ENCODE peak calls at places on chromosomes 7 and 10, in four cellular contexts. D is IMR-90, S is H9, Y is trophoblast cell. R is an unnamed sample.

GRCh38 chr10:69728335-69728861 is 73.3 kb upstream of the COL13A1 start:
- DNase-seq in D (peak), S (peak), Y (no peak), R (no peak)

GRCh38 chr10:80455461-80456345 is 1.6 kb downstream of the TSPAN14 start:
- DNase-seq in D (no peak), S (no peak), Y (no peak), R (no peak)

GRCh38 chr7:17502209-17502810 is 203.9 kb downstream of the AHR start:
- DNase-seq in D (no peak), S (no peak), Y (no peak), R (no peak)

GRCh38 chr10:103714232-103714891 is 141.0 kb downstream of the SH3PXD2A start:
- DNase-seq in D (no peak), S (no peak), Y (no peak), R (no peak)

GRCh38 chr10:3468919-3469638 is 296.5 kb upstream of the PITRM1 start:
- DNase-seq in D (peak), S (no peak), Y (peak), R (no peak)

GRCh38 chr10:112650588-112651030 is 203.6 kb downstream of the VTI1A start:
- DNase-seq in D (peak), S (no peak), Y (no peak), R (no peak)

GRCh38 chr10:49379596-49380410 is 16.1 kb downstream of the DRGX start:
- DNase-seq in D (no peak), S (peak), Y (no peak), R (no peak)

GRCh38 chr7:152050547-152050971 is 25.1 kb downstream of the GALNT11 start:
- DNase-seq in D (peak), S (no peak), Y (no peak), R (no peak)

GRCh38 chr7:105782391-105783063 is 93.9 kb downstream of the ATXN7L1 start:
- DNase-seq in D (peak), S (no peak), Y (no peak), R (no peak)

DNA sequence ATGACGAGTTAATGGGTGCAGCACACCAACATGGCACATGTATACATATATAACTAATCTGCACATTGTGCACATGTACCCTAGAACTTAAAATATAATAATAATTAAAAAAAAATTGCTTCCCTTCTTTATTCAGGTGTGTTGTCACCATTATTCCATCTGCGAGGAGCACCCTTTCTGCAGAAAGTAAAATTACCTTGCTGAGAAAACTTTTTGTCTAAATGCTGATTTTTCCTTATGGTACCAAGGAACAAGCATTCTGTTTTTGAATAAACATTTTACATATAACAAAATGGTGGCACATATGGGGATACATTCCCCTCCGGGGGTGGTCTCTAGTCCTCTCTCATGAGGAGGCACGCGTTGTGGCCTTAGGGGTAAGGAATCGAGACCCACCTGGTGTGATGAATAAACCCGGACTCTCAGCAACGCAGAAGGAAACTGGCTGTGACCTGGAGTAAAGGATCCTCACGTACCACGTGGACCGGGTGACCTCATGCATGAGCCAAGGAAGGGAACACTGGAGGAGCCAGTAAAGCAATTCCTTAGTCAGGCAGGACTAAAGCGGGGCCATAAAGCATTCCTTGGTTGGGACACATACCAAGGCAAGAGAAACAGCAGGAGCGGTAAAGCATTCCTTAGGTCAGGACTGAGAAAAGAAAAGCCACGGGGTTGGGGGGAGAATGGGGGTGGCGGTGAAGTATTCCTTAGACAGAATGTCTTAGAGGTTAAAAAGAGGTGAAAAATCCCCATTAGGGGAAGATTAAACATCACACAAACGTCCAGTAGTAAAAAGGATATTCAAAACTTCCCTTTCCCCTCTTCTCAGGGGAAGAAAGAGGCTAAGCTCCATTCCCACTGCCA is 20.8 kb upstream of the OPTN start:
- DNase-seq in D (no peak), S (peak), Y (no peak), R (no peak)
- H3K14ac ChIP-seq in D (no peak), S (no peak), Y (no peak), R (no peak)

GRCh38 chr10:22630229-22631174 is 83.9 kb downstream of the PIP4K2A start:
- DNase-seq in D (peak), S (no peak), Y (no peak), R (no peak)
- H2AFZ ChIP-seq in D (no peak), S (no peak), Y (no peak), R (no peak)

GRCh38 chr10:78802406-78802805 is 266.4 kb upstream of the ZMIZ1 start:
- DNase-seq in D (no peak), S (no peak), Y (no peak), R (no peak)

GRCh38 chr10:78804356-78805032 is 264.3 kb upstream of the ZMIZ1 start:
- DNase-seq in D (no peak), S (no peak), Y (no peak), R (no peak)

GRCh38 chr10:78803710-78804109 is 265.1 kb upstream of the ZMIZ1 start:
- DNase-seq in D (no peak), S (no peak), Y (no peak), R (no peak)

GRCh38 chr10:78800535-78801320 is 268.0 kb upstream of the ZMIZ1 start:
- DNase-seq in D (no peak), S (no peak), Y (no peak), R (no peak)

GRCh38 chr10:78802866-78803265 is 265.9 kb upstream of the ZMIZ1 start:
- DNase-seq in D (peak), S (no peak), Y (no peak), R (no peak)
- H3K4ac ChIP-seq in D (peak), S (no peak), Y (no peak), R (no peak)

DNA sequence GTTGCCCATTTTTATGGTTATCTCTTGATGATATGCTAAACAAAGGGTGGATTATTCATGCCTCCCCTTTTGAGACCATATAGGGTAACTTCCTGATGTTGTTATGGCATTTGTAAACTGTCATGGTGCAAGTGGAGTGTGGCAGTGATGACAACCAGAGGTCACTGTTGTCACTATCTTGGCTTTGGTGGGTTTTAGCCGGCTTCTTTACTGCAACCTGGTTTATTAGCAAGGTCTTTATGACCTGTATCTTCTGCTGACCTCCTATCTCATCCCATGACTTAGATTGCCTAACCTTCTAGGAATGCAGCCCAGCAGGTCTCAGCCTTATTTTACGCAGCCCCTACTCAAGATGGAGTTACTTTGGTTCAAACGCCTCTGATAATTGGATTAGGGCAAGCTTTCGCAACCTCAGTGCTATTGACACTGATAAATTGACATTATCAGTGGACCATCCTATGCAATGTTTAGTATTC is 36.9 kb downstream of the BAG3 start:
- DNase-seq in D (no peak), S (peak), Y (peak), R (no peak)
- H3K14ac ChIP-seq in D (no peak), S (peak), Y (no peak), R (no peak)

DNA sequence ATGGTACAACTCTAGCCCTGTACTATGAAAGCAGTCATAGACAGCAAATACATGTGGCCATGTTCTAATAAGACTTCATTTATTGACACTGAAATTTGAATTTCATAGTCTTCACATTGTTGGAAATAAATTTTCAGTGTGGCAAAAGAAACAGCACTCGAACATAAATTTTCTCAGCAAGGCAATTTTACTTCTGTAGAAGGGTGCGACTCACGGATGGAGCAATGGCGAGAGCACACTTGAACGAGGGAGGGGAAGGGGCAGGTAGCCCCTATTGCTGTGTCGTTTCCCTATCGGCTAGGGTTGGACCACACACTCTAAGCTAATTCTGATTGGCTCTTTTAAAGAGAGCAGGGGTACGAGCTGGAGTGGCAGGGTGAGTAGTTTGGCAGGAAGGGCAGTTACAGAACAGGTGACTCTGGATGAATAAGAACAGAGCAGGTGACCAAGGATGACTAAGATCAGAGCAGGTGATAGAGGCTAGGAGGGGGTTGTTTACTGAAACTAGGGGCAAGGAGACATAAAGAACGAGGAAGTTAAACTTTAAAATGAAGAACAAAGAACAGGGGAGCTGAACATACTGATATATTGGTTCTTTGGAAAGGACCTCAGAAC is 52.0 kb downstream of the LRRC4 start:
- DNase-seq in D (no peak), S (peak), Y (no peak), R (no peak)
- H2AFZ ChIP-seq in D (no peak), S (no peak), Y (no peak), R (no peak)

DNA sequence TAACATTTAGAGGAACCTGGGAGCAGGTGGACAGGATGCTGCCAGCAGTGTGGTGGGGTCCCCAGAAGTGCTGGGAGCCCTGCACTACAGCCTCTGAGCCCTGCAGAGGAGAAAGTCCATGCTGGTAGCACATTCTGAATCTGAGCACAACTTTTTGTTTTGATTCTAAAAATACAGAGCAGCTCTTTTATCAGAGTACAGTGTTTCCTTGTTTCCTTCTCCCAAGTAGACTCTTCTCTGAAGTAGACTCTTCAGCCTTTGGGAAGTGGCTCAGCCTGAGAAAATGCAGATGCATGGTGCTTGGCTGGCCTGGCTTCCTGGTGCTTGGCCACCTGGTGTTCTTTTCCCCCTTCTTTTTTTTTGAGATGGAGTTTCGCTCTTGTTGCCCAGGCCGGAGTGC is 9.1 kb downstream of the ADCY1 start:
- DNase-seq in D (no peak), S (no peak), Y (no peak), R (no peak)
- H3K4ac ChIP-seq in D (no peak), S (no peak), Y (no peak), R (no peak)